ENCODE peak calls at places on chromosomes 3 and 15, in eight cellular contexts. One of them, this sample, is unnamed.
A peak's percentile ranks its signal among the peaks of the same experiment; 100 is the strongest.

GRCh38 chr15:81492303-81492702 is 118.3 kb upstream of the TMC3 start:
- DNase-seq in AG09319: no peak
- DNase-seq in left lung: no peak
- DNase-seq in mucosa of descending colon: no peak
- DNase-seq in left ventricle myocardium inferior: peak; percentile 20
- DNase-seq in MM.1S: no peak
- DNase-seq in epithelial cell of proximal tubule: no peak
- DNase-seq in astrocyte of the spinal cord: peak; percentile 59
- DNase-seq in this sample: no peak

GRCh38 chr3:42544492-42545283 is 37.1 kb downstream of the SEC22C start:
- DNase-seq in left lung: no peak
- DNase-seq in AG09319: no peak
- DNase-seq in epithelial cell of proximal tubule: no peak
- DNase-seq in astrocyte of the spinal cord: peak; percentile 9
- DNase-seq in left ventricle myocardium inferior: peak; percentile 44
- DNase-seq in mucosa of descending colon: peak; percentile 75
- DNase-seq in MM.1S: no peak
- DNase-seq in this sample: no peak

GRCh38 chr3:53375019-53375418 is 27.7 kb upstream of the DCP1A start:
- DNase-seq in mucosa of descending colon: peak; percentile 63
- DNase-seq in epithelial cell of proximal tubule: no peak
- DNase-seq in MM.1S: peak; percentile 49
- DNase-seq in left lung: peak; percentile 89
- DNase-seq in left ventricle myocardium inferior: peak; percentile 36
- DNase-seq in astrocyte of the spinal cord: peak; percentile 22
- DNase-seq in AG09319: peak; percentile 10
- DNase-seq in this sample: peak; percentile 29

GRCh38 chr3:142976621-142977398 is 13.3 kb upstream of the PAQR9 start:
- DNase-seq in AG09319: peak; percentile 77
- DNase-seq in mucosa of descending colon: peak; percentile 49
- DNase-seq in left lung: peak; percentile 86
- DNase-seq in left ventricle myocardium inferior: peak; percentile 90
- DNase-seq in MM.1S: no peak
- DNase-seq in epithelial cell of proximal tubule: peak; percentile 80
- DNase-seq in astrocyte of the spinal cord: peak; percentile 96
- DNase-seq in this sample: no peak

GRCh38 chr3:87350367-87351199 is 74.2 kb upstream of the POU1F1 start:
- DNase-seq in mucosa of descending colon: peak; percentile 25
- DNase-seq in MM.1S: peak; percentile 65
- DNase-seq in left ventricle myocardium inferior: no peak
- DNase-seq in AG09319: no peak
- DNase-seq in left lung: no peak
- DNase-seq in astrocyte of the spinal cord: peak; percentile 60
- DNase-seq in epithelial cell of proximal tubule: no peak
- DNase-seq in this sample: no peak

GRCh38 chr3:72255191-72255590 is 470.2 kb upstream of the PROK2 start:
- DNase-seq in left lung: no peak
- DNase-seq in MM.1S: no peak
- DNase-seq in left ventricle myocardium inferior: no peak
- DNase-seq in AG09319: no peak
- DNase-seq in mucosa of descending colon: peak; percentile 30
- DNase-seq in astrocyte of the spinal cord: peak; percentile 29
- DNase-seq in epithelial cell of proximal tubule: no peak
- DNase-seq in this sample: no peak

GRCh38 chr3:128767351-128767750 is 41.4 kb downstream of the RAB7A start:
- DNase-seq in epithelial cell of proximal tubule: no peak
- DNase-seq in astrocyte of the spinal cord: no peak
- DNase-seq in left ventricle myocardium inferior: no peak
- DNase-seq in MM.1S: no peak
- DNase-seq in mucosa of descending colon: no peak
- DNase-seq in left lung: no peak
- DNase-seq in AG09319: no peak
- DNase-seq in this sample: no peak

GRCh38 chr3:45665101-45665572 is 24.1 kb upstream of the SACM1L start:
- DNase-seq in epithelial cell of proximal tubule: no peak
- DNase-seq in mucosa of descending colon: peak; percentile 69
- DNase-seq in left lung: no peak
- DNase-seq in astrocyte of the spinal cord: no peak
- DNase-seq in MM.1S: peak; percentile 39
- DNase-seq in AG09319: no peak
- DNase-seq in left ventricle myocardium inferior: no peak
- DNase-seq in this sample: no peak

GRCh38 chr15:74209560-74209958 is 7.0 kb upstream of the STRA6 start:
- DNase-seq in MM.1S: no peak
- DNase-seq in epithelial cell of proximal tubule: no peak
- DNase-seq in left ventricle myocardium inferior: no peak
- DNase-seq in AG09319: no peak
- DNase-seq in left lung: peak; percentile 2
- DNase-seq in mucosa of descending colon: no peak
- DNase-seq in astrocyte of the spinal cord: no peak
- DNase-seq in this sample: no peak

GRCh38 chr15:58260186-58260910 is 122.2 kb downstream of the AQP9 start:
- DNase-seq in left ventricle myocardium inferior: peak; percentile 35
- DNase-seq in astrocyte of the spinal cord: no peak
- DNase-seq in AG09319: no peak
- DNase-seq in epithelial cell of proximal tubule: no peak
- DNase-seq in mucosa of descending colon: no peak
- DNase-seq in left lung: no peak
- DNase-seq in MM.1S: no peak
- DNase-seq in this sample: no peak

GRCh38 chr3:128786434-128787020 is 60.5 kb downstream of the RAB7A start:
- DNase-seq in epithelial cell of proximal tubule: no peak
- DNase-seq in left lung: no peak
- DNase-seq in MM.1S: no peak
- DNase-seq in astrocyte of the spinal cord: no peak
- DNase-seq in AG09319: no peak
- DNase-seq in mucosa of descending colon: no peak
- DNase-seq in left ventricle myocardium inferior: no peak
- DNase-seq in this sample: no peak

GRCh38 chr3:107117922-107118576 is 259.2 kb upstream of the CCDC54 start:
- DNase-seq in epithelial cell of proximal tubule: peak; percentile 3
- DNase-seq in left ventricle myocardium inferior: no peak
- DNase-seq in MM.1S: peak; percentile 7
- DNase-seq in AG09319: peak; percentile 52
- DNase-seq in astrocyte of the spinal cord: peak; percentile 87
- DNase-seq in left lung: no peak
- DNase-seq in mucosa of descending colon: peak; percentile 3
- DNase-seq in this sample: no peak

GRCh38 chr3:154122096-154122911 is 1.1 kb downstream of the ARHGEF26 start:
- DNase-seq in left ventricle myocardium inferior: peak; percentile 18
- DNase-seq in left lung: peak; percentile 83
- DNase-seq in astrocyte of the spinal cord: no peak
- DNase-seq in mucosa of descending colon: no peak
- DNase-seq in epithelial cell of proximal tubule: no peak
- DNase-seq in AG09319: no peak
- DNase-seq in MM.1S: peak; percentile 37
- DNase-seq in this sample: no peak

GRCh38 chr3:6204891-6205290 is 656.0 kb upstream of the GRM7 start:
- DNase-seq in epithelial cell of proximal tubule: no peak
- DNase-seq in AG09319: no peak
- DNase-seq in mucosa of descending colon: peak; percentile 10
- DNase-seq in left ventricle myocardium inferior: no peak
- DNase-seq in astrocyte of the spinal cord: no peak
- DNase-seq in MM.1S: no peak
- DNase-seq in left lung: no peak
- DNase-seq in this sample: no peak

GRCh38 chr3:32502089-32502943 is at the start of gene CMTM6:
- DNase-seq in AG09319: peak; percentile 38
- DNase-seq in mucosa of descending colon: peak; percentile 83
- DNase-seq in left lung: peak; percentile 96
- DNase-seq in astrocyte of the spinal cord: peak; percentile 79
- DNase-seq in epithelial cell of proximal tubule: no peak
- DNase-seq in MM.1S: peak; percentile 70
- DNase-seq in left ventricle myocardium inferior: peak; percentile 86
- DNase-seq in this sample: peak; percentile 67

GRCh38 chr3:192957441-192957951 is 39.8 kb upstream of the MB21D2 start:
- DNase-seq in AG09319: peak; percentile 69
- DNase-seq in left lung: no peak
- DNase-seq in astrocyte of the spinal cord: peak; percentile 90
- DNase-seq in epithelial cell of proximal tubule: peak; percentile 19
- DNase-seq in MM.1S: no peak
- DNase-seq in mucosa of descending colon: peak; percentile 21
- DNase-seq in left ventricle myocardium inferior: peak; percentile 25
- DNase-seq in this sample: no peak

GRCh38 chr3:184085389-184085852 is 11.4 kb upstream of the HTR3E start:
- DNase-seq in left ventricle myocardium inferior: no peak
- DNase-seq in left lung: no peak
- DNase-seq in AG09319: no peak
- DNase-seq in astrocyte of the spinal cord: no peak
- DNase-seq in MM.1S: peak; percentile 37
- DNase-seq in epithelial cell of proximal tubule: peak; percentile 27
- DNase-seq in mucosa of descending colon: no peak
- DNase-seq in this sample: no peak

GRCh38 chr3:160697628-160698382 is 20.8 kb downstream of the ARL14 start:
- DNase-seq in left lung: no peak
- DNase-seq in AG09319: peak; percentile 24
- DNase-seq in mucosa of descending colon: no peak
- DNase-seq in left ventricle myocardium inferior: no peak
- DNase-seq in astrocyte of the spinal cord: peak; percentile 38
- DNase-seq in MM.1S: no peak
- DNase-seq in epithelial cell of proximal tubule: no peak
- DNase-seq in this sample: no peak

GRCh38 chr15:90872481-90873184 is 4.2 kb downstream of the FURIN start:
- DNase-seq in AG09319: no peak
- DNase-seq in astrocyte of the spinal cord: peak; percentile 84
- DNase-seq in left lung: no peak
- DNase-seq in epithelial cell of proximal tubule: no peak
- DNase-seq in mucosa of descending colon: no peak
- DNase-seq in MM.1S: no peak
- DNase-seq in left ventricle myocardium inferior: no peak
- DNase-seq in this sample: no peak

GRCh38 chr15:88913017-88913849 is at the start of gene MFGE8:
- DNase-seq in left ventricle myocardium inferior: peak; percentile 87
- DNase-seq in MM.1S: peak; percentile 66
- DNase-seq in epithelial cell of proximal tubule: no peak
- DNase-seq in astrocyte of the spinal cord: peak; percentile 64
- DNase-seq in AG09319: no peak
- DNase-seq in mucosa of descending colon: peak; percentile 68
- DNase-seq in left lung: peak; percentile 89
- DNase-seq in this sample: peak; percentile 66

GRCh38 chr3:51937014-51937413 is 4.7 kb downstream of the RRP9 start:
- DNase-seq in left lung: no peak
- DNase-seq in mucosa of descending colon: no peak
- DNase-seq in MM.1S: no peak
- DNase-seq in AG09319: no peak
- DNase-seq in left ventricle myocardium inferior: no peak
- DNase-seq in epithelial cell of proximal tubule: no peak
- DNase-seq in astrocyte of the spinal cord: no peak
- DNase-seq in this sample: no peak

DNA sequence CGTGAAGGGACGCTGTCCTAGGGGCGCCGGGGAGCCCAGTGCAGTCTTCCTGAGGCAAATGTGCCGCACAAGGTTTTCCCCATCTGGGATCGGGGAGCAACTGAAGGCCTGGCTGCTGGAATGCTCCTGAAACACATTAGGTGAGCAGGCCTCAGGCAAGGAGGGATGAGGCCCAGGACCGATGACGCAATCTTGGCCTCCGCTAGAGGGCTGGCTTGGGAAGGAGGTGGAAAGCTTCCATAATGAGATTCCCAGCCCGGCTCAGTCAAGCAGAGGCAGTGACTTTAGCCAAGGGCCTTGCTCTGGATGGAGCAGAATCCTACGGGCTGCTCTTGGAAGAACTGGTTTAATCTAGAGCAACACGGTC is 50.8 kb downstream of the CPN2 start:
- DNase-seq in AG09319: no peak
- DNase-seq in mucosa of descending colon: peak; percentile 38
- DNase-seq in epithelial cell of proximal tubule: peak; percentile 65
- DNase-seq in MM.1S: no peak
- DNase-seq in left lung: no peak
- DNase-seq in left ventricle myocardium inferior: peak; percentile 76
- DNase-seq in astrocyte of the spinal cord: peak; percentile 58
- DNase-seq in this sample: no peak
- TF ChIP-seq CTCF in AG09319: peak; percentile 13
- TF ChIP-seq CTCF in mucosa of descending colon: no peak
- TF ChIP-seq CTCF in epithelial cell of proximal tubule: peak; percentile 39
- TF ChIP-seq CTCF in MM.1S: no peak
- TF ChIP-seq CTCF in left lung: no peak
- TF ChIP-seq CTCF in left ventricle myocardium inferior: peak; percentile 36
- TF ChIP-seq CTCF in astrocyte of the spinal cord: peak; percentile 23
- TF ChIP-seq CTCF in this sample: no peak

GRCh38 chr3:126490619-126491018 is 14.9 kb upstream of the ZXDC start:
- DNase-seq in astrocyte of the spinal cord: no peak
- DNase-seq in mucosa of descending colon: no peak
- DNase-seq in left ventricle myocardium inferior: no peak
- DNase-seq in MM.1S: peak; percentile 62
- DNase-seq in AG09319: no peak
- DNase-seq in epithelial cell of proximal tubule: no peak
- DNase-seq in left lung: peak; percentile 10
- DNase-seq in this sample: no peak

GRCh38 chr3:126487151-126487771 is 11.6 kb upstream of the ZXDC start:
- DNase-seq in epithelial cell of proximal tubule: no peak
- DNase-seq in left lung: peak; percentile 77
- DNase-seq in MM.1S: peak; percentile 42
- DNase-seq in astrocyte of the spinal cord: no peak
- DNase-seq in AG09319: no peak
- DNase-seq in left ventricle myocardium inferior: no peak
- DNase-seq in mucosa of descending colon: no peak
- DNase-seq in this sample: no peak

GRCh38 chr3:126485956-126486884 is 10.5 kb upstream of the ZXDC start:
- DNase-seq in mucosa of descending colon: no peak
- DNase-seq in MM.1S: no peak
- DNase-seq in astrocyte of the spinal cord: no peak
- DNase-seq in AG09319: no peak
- DNase-seq in left lung: peak; percentile 46
- DNase-seq in epithelial cell of proximal tubule: no peak
- DNase-seq in left ventricle myocardium inferior: no peak
- DNase-seq in this sample: no peak

GRCh38 chr3:126488886-126489569 is 13.3 kb upstream of the ZXDC start:
- DNase-seq in AG09319: no peak
- DNase-seq in MM.1S: no peak
- DNase-seq in left lung: peak; percentile 51
- DNase-seq in epithelial cell of proximal tubule: no peak
- DNase-seq in left ventricle myocardium inferior: no peak
- DNase-seq in astrocyte of the spinal cord: no peak
- DNase-seq in mucosa of descending colon: no peak
- DNase-seq in this sample: no peak

GRCh38 chr3:126488205-126488604 is 12.5 kb upstream of the ZXDC start:
- DNase-seq in AG09319: no peak
- DNase-seq in mucosa of descending colon: no peak
- DNase-seq in epithelial cell of proximal tubule: no peak
- DNase-seq in left ventricle myocardium inferior: no peak
- DNase-seq in astrocyte of the spinal cord: no peak
- DNase-seq in left lung: peak; percentile 56
- DNase-seq in MM.1S: no peak
- DNase-seq in this sample: no peak
- TF ChIP-seq CTCF in AG09319: no peak
- TF ChIP-seq CTCF in mucosa of descending colon: no peak
- TF ChIP-seq CTCF in epithelial cell of proximal tubule: no peak
- TF ChIP-seq CTCF in left ventricle myocardium inferior: no peak
- TF ChIP-seq CTCF in astrocyte of the spinal cord: no peak
- TF ChIP-seq CTCF in left lung: no peak
- TF ChIP-seq CTCF in MM.1S: no peak
- TF ChIP-seq CTCF in this sample: no peak

GRCh38 chr15:60787737-60788513 is 309.0 kb upstream of the ICE2 start:
- DNase-seq in left ventricle myocardium inferior: no peak
- DNase-seq in MM.1S: no peak
- DNase-seq in epithelial cell of proximal tubule: no peak
- DNase-seq in astrocyte of the spinal cord: no peak
- DNase-seq in AG09319: no peak
- DNase-seq in mucosa of descending colon: peak; percentile 20
- DNase-seq in left lung: no peak
- DNase-seq in this sample: no peak
- TF ChIP-seq CTCF in left ventricle myocardium inferior: peak; percentile 38
- TF ChIP-seq CTCF in MM.1S: peak; percentile 29
- TF ChIP-seq CTCF in epithelial cell of proximal tubule: peak; percentile 53
- TF ChIP-seq CTCF in astrocyte of the spinal cord: peak; percentile 51
- TF ChIP-seq CTCF in AG09319: peak; percentile 21
- TF ChIP-seq CTCF in mucosa of descending colon: no peak
- TF ChIP-seq CTCF in left lung: no peak
- TF ChIP-seq CTCF in this sample: no peak

GRCh38 chr3:170356596-170357175 is 829 bp upstream of the SKIL start:
- DNase-seq in AG09319: peak; percentile 71
- DNase-seq in epithelial cell of proximal tubule: no peak
- DNase-seq in astrocyte of the spinal cord: peak; percentile 83
- DNase-seq in mucosa of descending colon: peak; percentile 87
- DNase-seq in MM.1S: peak; percentile 92
- DNase-seq in left lung: peak; percentile 95
- DNase-seq in left ventricle myocardium inferior: peak; percentile 90
- DNase-seq in this sample: peak; percentile 88
- TF ChIP-seq CTCF in AG09319: no peak
- TF ChIP-seq CTCF in epithelial cell of proximal tubule: no peak
- TF ChIP-seq CTCF in astrocyte of the spinal cord: no peak
- TF ChIP-seq CTCF in mucosa of descending colon: no peak
- TF ChIP-seq CTCF in MM.1S: no peak
- TF ChIP-seq CTCF in left lung: no peak
- TF ChIP-seq CTCF in left ventricle myocardium inferior: no peak
- TF ChIP-seq CTCF in this sample: no peak